ENCODE peak calls at places on chromosomes 16 and 17, in eight cellular contexts. Y is fibroblast of mammary gland, H is A549, K is mucosa of descending colon, T is GM06990, C is ovary, M is tibial nerve, O is retinal pigment epithelial cell. P is an unnamed sample.

GRCh38 chr16:62404857-62405611 is 368.8 kb upstream of the CDH8 start:
- DNase-seq in K (no peak), Y (no peak), T (no peak), C (no peak), M (no peak), H (no peak), O (no peak), P (no peak)

GRCh38 chr17:50710650-50711049 is 2.9 kb upstream of the ANKRD40 start:
- DNase-seq in K (no peak), T (no peak), M (no peak), O (no peak), H (no peak), Y (no peak), C (no peak), P (no peak)

GRCh38 chr16:86509759-86510464 is 415 bp upstream of the FOXF1 start:
- DNase-seq in H (no peak), C (peak), K (peak), Y (peak), M (no peak), T (no peak), O (no peak), P (peak)

GRCh38 chr16:81796585-81797346 is 17.7 kb downstream of the PLCG2 start:
- DNase-seq in T (no peak), O (no peak), Y (no peak), M (no peak), H (no peak), K (no peak), C (no peak), P (no peak)

GRCh38 chr17:5587431-5588032 is 3.2 kb upstream of the NLRP1 start:
- DNase-seq in O (no peak), K (no peak), C (no peak), H (peak), Y (peak), T (no peak), M (no peak), P (peak)

GRCh38 chr16:48613061-48613957 is 3.3 kb upstream of the N4BP1 start:
- DNase-seq in M (no peak), T (peak), H (peak), K (no peak), O (no peak), C (no peak), Y (no peak), P (peak)

GRCh38 chr17:48704521-48704920 is 17.8 kb downstream of the PRAC1 start:
- DNase-seq in K (no peak), T (no peak), C (no peak), H (no peak), M (no peak), Y (no peak), O (no peak), P (no peak)

GRCh38 chr16:4989391-4990006 is 31.4 kb downstream of the SEC14L5 start:
- DNase-seq in T (no peak), M (no peak), Y (no peak), H (no peak), K (no peak), O (no peak), C (no peak), P (no peak)

GRCh38 chr17:42120161-42121065 is 754 bp downstream of the KAT2A start:
- DNase-seq in T (no peak), O (no peak), H (no peak), K (peak), Y (no peak), M (no peak), C (no peak), P (peak)

GRCh38 chr17:10621397-10621796 is 35.7 kb downstream of the MYH3 start:
- DNase-seq in T (no peak), H (no peak), O (no peak), C (no peak), K (no peak), Y (no peak), M (no peak), P (no peak)

GRCh38 chr16:70579648-70580630 is 56.3 kb downstream of the SF3B3 start:
- DNase-seq in Y (no peak), M (no peak), H (no peak), T (no peak), K (peak), C (peak), O (no peak), P (no peak)

GRCh38 chr17:17466511-17466910 is 10.3 kb upstream of the MED9 start:
- DNase-seq in T (no peak), Y (no peak), O (no peak), M (no peak), H (no peak), C (no peak), K (no peak), P (no peak)

GRCh38 chr17:77649717-77650211 is 308.7 kb upstream of the TNRC6C start:
- DNase-seq in T (no peak), M (no peak), H (peak), K (no peak), Y (peak), C (no peak), O (no peak), P (peak)

GRCh38 chr17:81347437-81347836 is 47.8 kb upstream of the BAHCC1 start:
- DNase-seq in C (no peak), T (no peak), K (no peak), M (no peak), O (no peak), Y (no peak), H (no peak), P (no peak)

GRCh38 chr17:81346908-81347349 is 48.3 kb upstream of the BAHCC1 start:
- DNase-seq in M (no peak), H (no peak), T (no peak), K (no peak), O (no peak), Y (no peak), C (peak), P (no peak)

GRCh38 chr17:81346090-81346907 is 49.0 kb upstream of the BAHCC1 start:
- DNase-seq in Y (peak), H (peak), M (peak), T (peak), C (peak), O (peak), K (peak), P (peak)

GRCh38 chr17:81342700-81343070 is 47.6 kb upstream of the SLC38A10 start:
- DNase-seq in C (peak), Y (no peak), M (no peak), T (no peak), H (no peak), O (no peak), K (peak), P (no peak)

DNA sequence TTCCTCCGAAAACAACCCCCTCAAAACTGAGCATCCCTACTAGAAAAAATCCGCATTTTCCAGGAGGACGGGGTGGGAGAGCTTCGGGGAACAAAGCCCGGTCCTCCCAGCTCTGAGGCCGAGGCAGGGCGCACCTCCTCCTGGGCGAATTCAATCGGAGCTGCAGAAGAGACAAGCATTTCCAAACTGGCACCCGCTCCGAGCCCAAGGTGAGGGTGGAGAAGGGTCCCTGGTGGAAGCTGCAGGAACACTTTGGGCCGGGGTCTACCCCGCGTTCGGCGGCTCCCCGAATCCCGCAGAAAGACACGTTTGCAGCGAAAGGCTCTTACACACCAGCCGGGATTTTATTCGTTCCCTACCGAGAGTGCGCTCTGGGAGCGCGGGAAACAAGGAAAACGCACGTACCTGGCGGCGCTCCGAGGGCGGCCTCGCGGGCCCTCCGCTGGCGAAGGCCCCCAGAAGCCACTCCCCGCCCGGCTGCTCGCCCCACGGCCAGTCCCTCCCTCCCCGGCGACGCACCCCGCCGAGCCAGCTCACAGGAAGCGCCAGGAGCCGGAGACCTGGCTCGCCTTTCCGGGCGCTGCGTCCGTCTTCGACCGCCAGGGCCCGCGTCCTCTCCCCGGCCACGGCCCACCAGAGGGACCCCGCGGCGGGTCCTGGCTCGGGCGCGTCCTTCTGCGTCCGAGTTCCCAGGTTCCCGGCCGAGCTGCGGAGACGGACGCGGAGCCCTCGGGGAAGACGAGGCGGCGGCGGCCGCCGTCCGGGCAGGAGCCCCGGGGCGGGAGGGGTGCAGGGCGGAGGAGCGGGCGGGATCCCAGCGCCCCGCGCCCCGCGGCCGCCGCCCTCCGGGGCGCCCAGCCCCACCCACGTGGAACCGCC is 49.8 kb upstream of the BAHCC1 start:
- DNase-seq in H (peak), K (peak), Y (peak), O (no peak), M (peak), C (peak), T (peak), P (peak)
- TF ChIP-seq CTCF in H (peak), K (peak), Y (no peak), O (peak), M (no peak), C (no peak), T (no peak), P (peak)

DNA sequence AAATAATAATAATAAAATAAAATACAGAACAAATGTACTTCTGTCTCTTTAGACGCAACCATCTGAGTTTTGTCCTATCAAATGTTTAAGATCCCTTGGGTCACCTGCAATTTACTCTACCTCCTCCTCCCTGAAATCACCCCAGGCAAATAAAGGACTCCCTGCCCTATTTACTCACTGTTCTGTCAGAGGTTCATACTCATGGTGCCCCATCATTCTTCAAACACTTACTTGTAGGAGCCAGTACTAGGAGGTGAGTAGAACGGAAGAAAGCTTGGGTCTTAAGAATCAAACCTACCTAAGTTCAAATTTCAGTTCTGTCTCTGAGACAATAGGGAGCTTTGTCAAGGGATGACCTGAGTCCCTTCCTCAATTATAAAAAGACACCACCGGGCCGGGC is 3.8 kb downstream of the TBC1D10B start:
- DNase-seq in M (no peak), T (no peak), K (no peak), O (no peak), C (no peak), Y (no peak), H (no peak), P (no peak)
- H3K4me3 ChIP-seq in M (no peak), T (no peak), K (no peak), O (peak), C (no peak), Y (no peak), H (no peak), P (peak)

GRCh38 chr16:58086381-58087208 is 42.6 kb downstream of the CFAP20 start:
- DNase-seq in M (no peak), H (no peak), T (no peak), C (no peak), Y (no peak), O (no peak), K (no peak), P (no peak)
- TF ChIP-seq CTCF in M (no peak), H (no peak), T (no peak), C (no peak), Y (no peak), O (no peak), K (no peak), P (no peak)

DNA sequence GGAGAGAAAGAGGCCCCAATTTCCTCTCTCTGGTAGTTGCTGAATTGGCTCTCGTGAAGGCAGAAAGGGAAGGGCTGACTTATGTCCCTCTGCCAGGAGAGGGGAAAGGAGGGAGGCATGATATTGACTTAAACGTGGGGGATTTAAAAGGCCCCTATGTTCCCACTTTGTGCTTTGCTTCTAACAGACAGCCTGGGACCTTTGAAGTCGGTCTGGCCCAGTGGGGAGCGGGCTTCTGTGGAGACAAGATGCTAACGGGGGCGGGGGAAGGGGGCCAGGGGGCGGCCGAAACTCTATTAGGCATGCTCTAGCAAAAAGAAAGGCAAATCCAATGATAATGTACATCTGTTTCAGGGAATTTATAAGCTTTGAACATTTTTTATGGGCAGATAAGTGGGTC is 35.3 kb downstream of the SNX20 start:
- DNase-seq in T (no peak), M (no peak), H (no peak), O (no peak), C (no peak), K (no peak), Y (no peak), P (no peak)
- H3K4me3 ChIP-seq in T (no peak), M (no peak), H (no peak), O (no peak), C (no peak), K (no peak), Y (no peak), P (no peak)

DNA sequence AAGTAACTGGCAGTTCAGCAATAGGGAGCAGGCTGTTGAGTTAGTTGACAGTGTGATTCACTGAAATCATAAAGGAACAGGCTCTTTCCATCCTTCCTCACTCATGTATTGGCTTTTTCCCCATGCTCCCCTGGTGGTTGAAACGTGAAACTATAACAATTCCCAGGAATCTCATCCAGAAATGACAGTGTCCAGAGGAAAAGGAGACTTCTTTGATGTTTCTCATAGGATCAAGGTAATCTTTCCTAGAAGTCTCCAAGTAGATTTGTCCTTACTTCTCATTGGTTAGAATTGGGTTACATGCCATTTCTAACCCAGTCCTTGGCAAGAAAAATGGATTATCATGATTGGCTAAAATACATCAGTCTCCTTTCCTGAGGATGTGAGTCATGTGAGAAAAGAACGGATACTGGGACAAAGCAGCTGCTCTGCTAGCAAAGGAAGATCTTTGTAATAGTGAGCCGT is 14.4 kb downstream of the TTC19 start:
- DNase-seq in T (no peak), Y (peak), H (peak), M (no peak), K (no peak), O (no peak), C (no peak), P (peak)
- TF ChIP-seq CTCF in T (no peak), Y (peak), H (peak), M (peak), K (no peak), O (peak), C (no peak), P (peak)